ENCODE peak calls at places on chromosomes 11 and 22, in eight cellular contexts. F is AG04449, T is pancreas, M is IMR-90, J is Karpas-422, I is stomach, B is GM23248, G is dorsolateral prefrontal cortex. V is an unnamed sample.

GRCh38 chr11:64850979-64851567 is 6.6 kb upstream of the CDC42BPG start:
- DNase-seq in G (no peak), M (no peak), J (peak), I (peak), T (no peak), B (peak), F (no peak), V (peak)

GRCh38 chr11:125313271-125314222 is 149.0 kb downstream of the PKNOX2 start:
- DNase-seq in G (peak), M (peak), I (no peak), T (no peak), F (no peak), B (peak), J (no peak), V (peak)

GRCh38 chr22:48342732-48343131 is 1484.9 kb downstream of the BRD1 start:
- DNase-seq in I (no peak), F (no peak), G (no peak), J (no peak), M (no peak), T (no peak), B (no peak), V (no peak)

GRCh38 chr11:124724854-124725718 is 14.7 kb upstream of the NRGN start:
- DNase-seq in J (peak), M (no peak), G (no peak), F (no peak), I (no peak), B (no peak), T (no peak), V (no peak)

GRCh38 chr11:72814831-72815618 is 814 bp downstream of the ATG16L2 start:
- DNase-seq in M (peak), G (no peak), B (peak), T (no peak), I (no peak), F (no peak), J (peak), V (peak)

GRCh38 chr11:35146074-35146521 is 7.1 kb downstream of the CD44 start:
- DNase-seq in G (no peak), M (no peak), I (no peak), J (no peak), B (peak), T (no peak), F (no peak), V (no peak)

GRCh38 chr22:20424937-20425587 is 12.6 kb downstream of the SCARF2 start:
- DNase-seq in B (no peak), J (no peak), T (no peak), F (no peak), M (no peak), I (no peak), G (peak), V (peak)

GRCh38 chr11:11524436-11525038 is 97.3 kb downstream of the GALNT18 start:
- DNase-seq in J (no peak), M (peak), G (no peak), T (no peak), F (no peak), I (no peak), B (peak), V (no peak)

GRCh38 chr11:32382339-32383049 is 52.8 kb downstream of the WT1 start:
- DNase-seq in I (no peak), B (no peak), T (no peak), G (no peak), J (no peak), F (no peak), M (no peak), V (no peak)

GRCh38 chr11:119651802-119652584 is 77.0 kb downstream of the NECTIN1 start:
- DNase-seq in G (no peak), J (no peak), F (no peak), B (no peak), I (no peak), T (peak), M (no peak), V (no peak)

GRCh38 chr11:60786811-60787567 is 1.9 kb downstream of the MS4A10 start:
- DNase-seq in G (no peak), F (peak), J (no peak), T (no peak), I (peak), B (peak), M (peak), V (peak)

GRCh38 chr11:8261921-8262551 is 1.6 kb downstream of the LMO1 start:
- DNase-seq in I (peak), G (no peak), B (no peak), M (no peak), J (no peak), F (no peak), T (no peak), V (no peak)

GRCh38 chr11:61693897-61694840 is 14.0 kb downstream of the DAGLA start:
- DNase-seq in T (no peak), I (no peak), G (no peak), M (no peak), B (no peak), J (no peak), F (no peak), V (no peak)

GRCh38 chr22:29710922-29711593 is 8.7 kb upstream of the CABP7 start:
- DNase-seq in G (peak), F (no peak), T (peak), M (no peak), B (no peak), J (no peak), I (peak), V (no peak)

GRCh38 chr11:118930152-118930712 is 4.5 kb upstream of the BCL9L start:
- DNase-seq in J (peak), G (peak), T (peak), F (no peak), M (peak), I (peak), B (peak), V (peak)

GRCh38 chr11:118265954-118266353 is 1.9 kb upstream of the MPZL2 start:
- DNase-seq in G (no peak), T (no peak), F (no peak), J (no peak), I (peak), M (no peak), B (no peak), V (no peak)

GRCh38 chr22:35155403-35156025 is 89.6 kb downstream of the ISX start:
- DNase-seq in M (no peak), B (no peak), I (no peak), F (no peak), T (no peak), G (no peak), J (peak), V (no peak)

GRCh38 chr22:28075260-28075981 is 156.4 kb upstream of the PITPNB start:
- DNase-seq in J (no peak), F (peak), M (peak), B (peak), G (no peak), I (peak), T (peak), V (peak)

GRCh38 chr11:117468888-117469287 is 141.2 kb downstream of the CEP164 start:
- DNase-seq in I (no peak), G (no peak), T (no peak), B (no peak), F (no peak), M (no peak), J (peak), V (no peak)

GRCh38 chr11:64500176-64501013 is 90.6 kb upstream of the SLC22A12 start:
- DNase-seq in F (no peak), G (no peak), M (no peak), T (no peak), I (no peak), J (peak), B (peak), V (no peak)

GRCh38 chr22:21902296-21903087 is 35.0 kb upstream of the MAPK1 start:
- DNase-seq in M (no peak), F (no peak), T (no peak), B (no peak), G (no peak), I (no peak), J (no peak), V (no peak)

GRCh38 chr11:8631395-8632110 is 37.5 kb upstream of the STK33 start:
- DNase-seq in G (no peak), B (peak), I (no peak), F (peak), M (peak), T (no peak), J (no peak), V (peak)

GRCh38 chr11:19674420-19674819 is 38.2 kb upstream of the NAV2 start:
- DNase-seq in G (no peak), M (no peak), I (no peak), J (no peak), F (no peak), T (no peak), B (no peak), V (no peak)

GRCh38 chr11:118002541-118003019 is 16.4 kb downstream of the IL10RA start:
- DNase-seq in I (no peak), B (no peak), J (no peak), T (no peak), G (no peak), F (no peak), M (no peak), V (no peak)

GRCh38 chr11:122898799-122899198 is 16.2 kb downstream of the JHY start:
- DNase-seq in T (no peak), M (no peak), G (no peak), J (no peak), I (no peak), B (no peak), F (no peak), V (no peak)

GRCh38 chr11:61489833-61490585 is 18.5 kb upstream of the LRRC10B start:
- DNase-seq in G (no peak), I (no peak), M (peak), F (no peak), T (no peak), J (no peak), B (peak), V (no peak)

GRCh38 chr22:48738204-48738980 is 1089.3 kb downstream of the BRD1 start:
- DNase-seq in G (no peak), I (no peak), T (no peak), F (no peak), B (no peak), J (no peak), M (no peak), V (no peak)

GRCh38 chr11:95081412-95081811 is 8.2 kb upstream of the ENDOD1 start:
- DNase-seq in M (no peak), B (no peak), G (no peak), T (no peak), I (no peak), F (no peak), J (no peak), V (no peak)

GRCh38 chr11:14248577-14248976 is 110.4 kb downstream of the RRAS2 start:
- DNase-seq in B (no peak), G (peak), F (no peak), T (no peak), J (no peak), M (no peak), I (no peak), V (no peak)
- H3K4me3 ChIP-seq in B (no peak), G (no peak), F (no peak), T (no peak), J (no peak), M (no peak), I (no peak), V (no peak)

GRCh38 chr11:26283852-26284421 is 48.0 kb upstream of the ANO3 start:
- DNase-seq in M (no peak), B (no peak), J (no peak), I (no peak), T (no peak), G (no peak), F (no peak), V (peak)
- H3K4me3 ChIP-seq in M (no peak), B (peak), J (no peak), I (no peak), T (no peak), G (peak), F (no peak), V (peak)

GRCh38 chr22:36507518-36508010 is 724 bp upstream of the FOXRED2 start:
- DNase-seq in G (no peak), J (no peak), F (no peak), B (no peak), T (no peak), I (no peak), M (no peak), V (no peak)
- H3K4me3 ChIP-seq in G (peak), J (peak), F (peak), B (peak), T (peak), I (peak), M (no peak), V (peak)

GRCh38 chr22:25282346-25282670 is 62.9 kb downstream of the CRYBB2 start:
- DNase-seq in T (no peak), F (no peak), J (no peak), M (no peak), G (no peak), B (no peak), I (no peak), V (no peak)
- H3K4me3 ChIP-seq in T (no peak), F (no peak), J (no peak), M (no peak), G (no peak), B (no peak), I (no peak), V (no peak)

GRCh38 chr11:93330446-93330984 is at the start of gene DEUP1:
- DNase-seq in F (no peak), G (no peak), I (peak), J (no peak), B (peak), T (peak), M (no peak), V (peak)

GRCh38 chr11:93326681-93327080 is 3.9 kb upstream of the DEUP1 start:
- DNase-seq in B (no peak), F (no peak), G (no peak), M (no peak), T (no peak), J (no peak), I (no peak), V (no peak)

DNA sequence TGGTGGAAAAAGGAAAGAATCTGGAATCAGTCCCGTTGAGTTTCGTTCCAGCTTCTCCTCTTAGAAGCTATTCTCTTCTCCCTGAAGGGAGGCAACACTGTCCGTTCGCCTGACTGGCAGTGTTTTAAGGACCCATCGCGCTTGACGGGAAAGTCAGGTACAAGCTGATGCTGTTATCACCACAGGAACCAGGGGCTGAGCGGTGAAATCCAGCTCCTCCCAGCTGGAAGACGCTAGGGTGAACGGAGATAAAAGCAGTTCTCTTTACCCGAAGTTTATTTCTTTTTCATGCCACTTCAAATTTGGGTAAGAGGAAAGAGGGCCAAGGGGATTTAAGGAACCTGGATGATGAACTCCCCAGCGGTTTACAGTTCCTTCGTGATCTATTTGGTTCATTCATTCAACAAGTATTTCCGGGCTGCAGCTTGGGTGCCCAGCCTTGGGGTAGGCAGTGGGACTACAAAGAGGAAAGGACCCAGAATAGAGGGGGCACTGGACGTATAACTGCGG is 551 bp upstream of the DEUP1 start:
- DNase-seq in I (no peak), G (no peak), J (no peak), F (no peak), T (no peak), B (peak), M (no peak), V (peak)
- H3K4me3 ChIP-seq in I (peak), G (peak), J (no peak), F (peak), T (peak), B (peak), M (no peak), V (no peak)

DNA sequence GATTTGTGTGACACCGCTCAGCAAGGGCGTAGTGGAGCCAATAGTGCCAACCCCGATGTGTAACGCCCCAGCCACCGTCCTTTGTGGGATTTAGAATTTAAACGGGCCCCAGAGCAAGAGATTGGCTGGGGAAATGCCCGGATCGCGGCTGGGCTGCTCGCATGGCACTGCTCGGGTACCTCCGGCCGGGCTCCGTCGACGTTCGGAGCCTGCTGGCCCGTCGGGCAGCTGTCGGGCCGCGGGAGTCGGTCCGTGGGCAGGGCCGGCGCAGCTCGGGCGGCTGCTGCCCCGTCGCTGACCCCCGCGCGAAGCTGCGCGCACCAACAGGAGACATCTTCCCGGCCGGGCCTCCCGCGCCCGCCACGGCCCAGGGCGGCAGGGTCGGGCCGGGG is 1.4 kb upstream of the KDM2A start:
- DNase-seq in T (peak), I (no peak), B (peak), G (peak), M (no peak), F (no peak), J (no peak), V (peak)
- H3K4me3 ChIP-seq in T (no peak), I (peak), B (no peak), G (peak), M (no peak), F (no peak), J (peak), V (no peak)